ENCODE peak calls at places on chromosomes 6 and 20, in ten cellular contexts. A, L, N, M, S, P, B, F, C and J are unnamed samples.

GRCh38 chr20:48582361-48582991 is 245.3 kb downstream of the PREX1 start:
- DNase-seq in N (no peak), S (no peak), P (no peak), L (no peak), B (no peak), C (no peak), M (no peak), F (no peak), A (no peak), J (no peak)

GRCh38 chr20:9279905-9280304 is 211.0 kb downstream of the PLCB4 start:
- DNase-seq in M (peak; percentile 21), N (no peak), P (no peak), C (no peak), S (no peak), F (no peak), A (no peak), L (no peak), B (no peak), J (no peak)

GRCh38 chr6:75203721-75204120 is 2.1 kb downstream of the COL12A1 start:
- DNase-seq in L (no peak), F (no peak), A (no peak), N (no peak), B (no peak), P (no peak), C (no peak), S (no peak), M (no peak), J (no peak)

GRCh38 chr6:104325341-104326172 is 534.2 kb downstream of the HACE1 start:
- DNase-seq in F (no peak), B (peak; percentile 30), S (peak; percentile 42), L (peak; percentile 34), P (peak; percentile 10), N (no peak), M (no peak), C (no peak), A (peak; percentile 51), J (peak; percentile 34)

GRCh38 chr6:56649053-56649769 is 6.5 kb upstream of the DST start:
- DNase-seq in B (peak; percentile 38), S (no peak), F (no peak), C (no peak), P (no peak), L (no peak), A (peak; percentile 27), M (no peak), N (no peak), J (no peak)

GRCh38 chr6:139540276-139540675 is 165.8 kb upstream of the CITED2 start:
- DNase-seq in N (peak; percentile 4), F (no peak), S (no peak), L (peak; percentile 20), P (no peak), M (no peak), C (peak; percentile 15), A (no peak), B (no peak), J (no peak)

GRCh38 chr20:39893013-39893685 is 795.9 kb downstream of the MAFB start:
- DNase-seq in F (no peak), N (no peak), S (no peak), A (peak; percentile 29), C (no peak), P (no peak), L (no peak), B (no peak), M (no peak), J (no peak)

GRCh38 chr6:37549186-37549957 is 49.7 kb upstream of the CCDC167 start:
- DNase-seq in F (no peak), B (no peak), L (no peak), A (no peak), P (no peak), S (no peak), C (no peak), M (no peak), N (no peak), J (no peak)

GRCh38 chr20:51731771-51732453 is 36.3 kb downstream of the ATP9A start:
- DNase-seq in S (no peak), A (peak; percentile 34), F (no peak), P (no peak), M (no peak), C (no peak), B (no peak), N (no peak), L (no peak), J (no peak)

GRCh38 chr20:63740070-63740500 is 509 bp downstream of the SLC2A4RG start:
- DNase-seq in C (peak; percentile 55), F (peak; percentile 51), S (peak; percentile 49), L (peak; percentile 44), P (peak; percentile 70), M (peak; percentile 42), N (peak; percentile 52), B (peak; percentile 64), A (peak; percentile 86), J (peak; percentile 76)

GRCh38 chr6:83600531-83600930 is 88.2 kb downstream of the PRSS35 start:
- DNase-seq in B (no peak), P (no peak), S (no peak), C (no peak), A (no peak), N (no peak), F (no peak), M (no peak), L (no peak), J (no peak)

GRCh38 chr6:79631800-79632172 is 657 bp downstream of the SH3BGRL2 start:
- DNase-seq in P (no peak), A (no peak), L (peak; percentile 22), B (peak; percentile 19), C (no peak), N (no peak), S (no peak), M (no peak), F (no peak), J (no peak)

GRCh38 chr6:150209415-150209814 is 66.6 kb downstream of the PPP1R14C start:
- DNase-seq in F (no peak), A (no peak), L (no peak), C (no peak), N (no peak), P (no peak), S (no peak), B (no peak), M (no peak), J (no peak)

GRCh38 chr20:1312904-1313235 is 16.1 kb downstream of the SDCBP2 start:
- DNase-seq in M (no peak), C (no peak), P (no peak), F (no peak), L (no peak), A (no peak), N (no peak), S (no peak), B (no peak), J (no peak)

GRCh38 chr6:159104163-159104885 is 59.5 kb upstream of the TAGAP start:
- DNase-seq in F (peak; percentile 77), A (peak; percentile 84), P (peak; percentile 91), N (peak; percentile 75), M (no peak), B (peak; percentile 73), C (peak; percentile 60), L (peak; percentile 77), S (peak; percentile 90), J (peak; percentile 87)

GRCh38 chr20:58714340-58714922 is 21.8 kb downstream of the NPEPL1 start:
- DNase-seq in F (peak; percentile 22), C (peak; percentile 9), A (peak; percentile 2), B (no peak), S (no peak), P (no peak), M (no peak), L (no peak), N (no peak), J (no peak)

GRCh38 chr6:160750276-160750689 is 48.2 kb downstream of the PLG start:
- DNase-seq in M (no peak), C (no peak), B (peak; percentile 21), P (peak; percentile 69), S (peak; percentile 62), L (peak; percentile 87), A (peak; percentile 39), F (no peak), N (no peak), J (peak; percentile 66)

GRCh38 chr6:138241381-138241780 is 23.1 kb upstream of the PBOV1 start:
- DNase-seq in C (no peak), S (no peak), P (no peak), F (no peak), L (no peak), M (no peak), N (no peak), B (no peak), A (no peak), J (no peak)

GRCh38 chr6:152863618-152864326 is 113.2 kb downstream of the VIP start:
- DNase-seq in B (peak; percentile 83), L (peak; percentile 68), A (peak; percentile 83), P (peak; percentile 73), C (peak; percentile 38), F (peak; percentile 56), N (peak; percentile 32), M (peak; percentile 63), S (peak; percentile 53), J (peak; percentile 56)

GRCh38 chr6:16544006-16544405 is 217.3 kb downstream of the ATXN1 start:
- DNase-seq in B (peak; percentile 69), A (no peak), N (no peak), F (no peak), P (no peak), M (no peak), L (peak; percentile 29), S (no peak), C (no peak), J (peak; percentile 37)

GRCh38 chr6:49423817-49424216 is 39.2 kb downstream of the MMUT start:
- DNase-seq in B (no peak), P (no peak), M (no peak), S (no peak), A (peak; percentile 8), L (peak; percentile 5), C (no peak), F (no peak), N (no peak), J (no peak)

GRCh38 chr6:125924169-125924568 is 32.4 kb upstream of the HINT3 start:
- DNase-seq in F (no peak), M (no peak), L (no peak), P (no peak), B (no peak), S (no peak), C (no peak), A (no peak), N (no peak), J (no peak)

GRCh38 chr20:36399147-36399968 is 93.2 kb downstream of the DLGAP4 start:
- DNase-seq in M (no peak), P (peak; percentile 72), A (peak; percentile 57), F (peak; percentile 39), L (peak; percentile 96), N (no peak), B (peak; percentile 47), C (no peak), S (peak; percentile 80), J (peak; percentile 90)

GRCh38 chr6:170122676-170123075 is 168.2 kb downstream of the DLL1 start:
- DNase-seq in A (no peak), C (no peak), P (no peak), F (no peak), S (no peak), M (no peak), L (peak; percentile 78), B (no peak), N (no peak), J (no peak)

GRCh38 chr20:62902926-62903615 is 23.2 kb downstream of the DIDO1 start:
- DNase-seq in B (no peak), P (no peak), A (no peak), F (no peak), S (no peak), C (no peak), L (no peak), N (no peak), M (no peak), J (no peak)